ENCODE peak calls at places on chromosomes 3 and 15, in six cellular contexts. A is neuronal stem cell, K is IMR-90, W is trophoblast cell, C is H1, V is H9. M is an unnamed sample.

GRCh38 chr3:43076857-43077256 is 29.0 kb downstream of the POMGNT2 start:
- DNase-seq in A (no peak), K (no peak), V (no peak), C (peak), W (no peak), M (no peak)

GRCh38 chr3:125511420-125512094 is 8.4 kb downstream of the SNX4 start:
- DNase-seq in A (no peak), V (no peak), K (peak), W (no peak), C (no peak), M (no peak)

GRCh38 chr3:46455231-46456115 is 9.2 kb downstream of the LTF start:
- DNase-seq in C (no peak), V (peak), A (no peak), K (no peak), W (no peak), M (no peak)

GRCh38 chr3:130834476-130834875 is 59.4 kb upstream of the ATP2C1 start:
- DNase-seq in K (peak), A (no peak), W (no peak), C (no peak), V (no peak), M (no peak)

GRCh38 chr3:175777495-175777894 is 918.4 kb downstream of the NAALADL2 start:
- DNase-seq in A (no peak), V (no peak), W (no peak), K (peak), C (no peak), M (peak)

GRCh38 chr3:161420746-161421145 is 49.4 kb upstream of the SPTSSB start:
- DNase-seq in C (no peak), V (peak), K (peak), A (peak), W (no peak), M (peak)

GRCh38 chr15:101795455-101795854 is 7.9 kb upstream of the OR4F6 start:
- DNase-seq in A (no peak), V (no peak), W (no peak), K (peak), C (no peak), M (peak)

GRCh38 chr15:40498418-40498817 is 27.6 kb downstream of the CHST14 start:
- DNase-seq in A (no peak), V (no peak), C (no peak), K (peak), W (no peak), M (no peak)

GRCh38 chr3:128323206-128324081 is 143.2 kb downstream of the DNAJB8 start:
- DNase-seq in V (peak), K (no peak), C (peak), A (no peak), W (no peak), M (no peak)

GRCh38 chr15:41985236-41986160 is 13.1 kb upstream of the EHD4 start:
- DNase-seq in W (no peak), C (no peak), A (no peak), V (no peak), K (no peak), M (no peak)

GRCh38 chr3:48647714-48648113 is 12.5 kb upstream of the SLC26A6 start:
- DNase-seq in W (no peak), C (no peak), V (no peak), K (no peak), A (no peak), M (no peak)

GRCh38 chr3:41323455-41323854 is 124.2 kb downstream of the CTNNB1 start:
- DNase-seq in V (no peak), A (no peak), C (no peak), K (no peak), W (no peak), M (no peak)

GRCh38 chr3:54563661-54564200 is 364.1 kb downstream of the LRTM1 start:
- DNase-seq in V (no peak), A (no peak), C (peak), K (no peak), W (no peak), M (no peak)

GRCh38 chr3:80283783-80284182 is 516.0 kb upstream of the ROBO1 start:
- DNase-seq in C (no peak), A (no peak), K (no peak), V (no peak), W (no peak), M (no peak)

GRCh38 chr3:129608087-129608935 is 1.8 kb upstream of the PLXND1 start:
- DNase-seq in W (no peak), V (peak), C (no peak), K (peak), A (no peak), M (peak)

DNA sequence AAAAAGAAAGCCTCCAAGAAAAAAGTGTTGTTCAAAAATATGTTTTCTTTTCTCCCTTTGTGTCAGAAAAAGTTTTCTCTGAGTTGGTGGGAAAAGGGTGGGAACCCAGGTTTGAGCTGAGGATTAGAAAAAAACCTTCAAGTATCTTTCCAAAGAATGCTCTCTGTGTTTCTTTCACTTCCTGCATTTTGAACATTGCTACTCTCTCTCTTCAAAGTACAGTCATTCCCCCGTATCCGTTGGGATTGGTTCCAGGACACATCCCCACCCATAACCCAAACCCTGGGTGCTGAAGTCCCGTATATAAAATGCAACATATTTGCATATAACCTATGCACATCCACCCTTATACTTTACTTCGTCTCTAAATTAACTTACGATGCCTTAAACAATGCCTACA is 139.6 kb downstream of the TMCO5A start:
- DNase-seq in V (no peak), C (no peak), K (no peak), W (no peak), A (no peak), M (peak)
- H3K27ac ChIP-seq in V (no peak), C (no peak), K (no peak), W (no peak), A (peak), M (peak)

GRCh38 chr3:126851382-126851781 is 131.5 kb upstream of the PLXNA1 start:
- DNase-seq in A (no peak), V (peak), C (no peak), W (no peak), K (no peak), M (no peak)
- H3K4ac ChIP-seq in A (no peak), V (peak), C (peak), W (no peak), K (peak), M (no peak)

GRCh38 chr15:100113351-100114075 is 228.3 kb downstream of the ADAMTS17 start:
- DNase-seq in W (no peak), V (no peak), K (no peak), A (no peak), C (no peak), M (no peak)
- H3K14ac ChIP-seq in W (no peak), V (no peak), K (peak), A (no peak), C (no peak), M (no peak)

GRCh38 chr3:35666893-35667292 is 27.6 kb downstream of the ARPP21 start:
- DNase-seq in C (no peak), V (no peak), K (no peak), W (no peak), A (no peak), M (no peak)

GRCh38 chr3:35663471-35663870 is 24.1 kb downstream of the ARPP21 start:
- DNase-seq in V (no peak), C (no peak), K (no peak), W (no peak), A (no peak), M (no peak)

GRCh38 chr3:35665390-35666055 is 26.2 kb downstream of the ARPP21 start:
- DNase-seq in A (no peak), C (no peak), W (no peak), K (peak), V (no peak), M (no peak)

GRCh38 chr3:35659808-35660207 is 20.5 kb downstream of the ARPP21 start:
- DNase-seq in V (no peak), A (no peak), C (no peak), W (peak), K (no peak), M (no peak)

GRCh38 chr3:35664460-35664919 is 25.2 kb downstream of the ARPP21 start:
- DNase-seq in C (peak), V (peak), A (no peak), K (peak), W (no peak), M (no peak)
- H3K27ac ChIP-seq in C (no peak), V (no peak), A (no peak), K (no peak), W (no peak), M (peak)

GRCh38 chr15:48285329-48286214 is 45.7 kb upstream of the DUT start:
- DNase-seq in A (peak), K (peak), C (peak), W (peak), V (peak), M (peak)
- H3K4ac ChIP-seq in A (no peak), K (peak), C (peak), W (no peak), V (no peak), M (no peak)

GRCh38 chr15:80572337-80572736 is 122.8 kb upstream of the ABHD17C start:
- DNase-seq in A (no peak), K (no peak), W (no peak), C (no peak), V (peak), M (no peak)
- H3K14ac ChIP-seq in A (no peak), K (no peak), W (no peak), C (no peak), V (no peak), M (no peak)

DNA sequence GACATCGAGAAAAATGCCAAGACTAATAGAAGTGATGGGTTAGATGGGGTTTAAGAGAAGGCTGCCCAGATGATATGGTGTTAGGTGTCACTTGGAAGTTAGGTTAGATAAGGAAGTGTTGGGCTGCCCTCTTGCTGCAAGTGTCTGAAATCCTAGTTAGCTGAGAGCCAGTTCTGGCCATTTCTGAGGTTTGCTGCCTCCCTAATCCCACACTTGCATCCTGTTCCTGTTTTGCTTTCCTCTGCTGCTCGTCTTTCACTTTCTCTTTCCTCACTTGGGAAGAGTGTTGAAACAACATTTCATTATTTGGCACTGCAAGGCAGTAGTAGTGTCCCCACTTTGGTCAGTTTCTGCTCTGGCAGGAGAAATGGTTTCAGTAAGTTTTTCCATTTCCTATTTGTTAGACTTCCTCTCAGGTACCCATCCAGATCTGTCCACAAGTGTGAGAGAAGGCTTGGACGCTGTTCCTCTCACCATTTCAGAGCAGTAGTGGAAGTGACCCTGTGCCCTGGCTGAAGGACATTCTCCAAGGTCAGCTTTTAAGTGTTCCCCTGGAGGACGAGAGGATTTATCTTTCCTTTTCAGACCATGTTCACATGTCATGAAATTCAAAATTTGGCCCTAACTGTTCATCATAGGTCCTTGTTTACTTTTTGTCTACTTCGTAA is 93.3 kb downstream of the ADAMTSL3 start:
- DNase-seq in A (no peak), V (peak), W (no peak), C (no peak), K (peak), M (peak)
- H3K27ac ChIP-seq in A (no peak), V (no peak), W (no peak), C (no peak), K (no peak), M (no peak)

GRCh38 chr15:65869954-65870871 is 922 bp downstream of the RAB11A start:
- DNase-seq in K (peak), A (peak), V (peak), W (peak), C (no peak), M (peak)
- H3K4ac ChIP-seq in K (peak), A (no peak), V (no peak), W (peak), C (peak), M (no peak)